ENCODE peak calls at places on chromosome 7, in ten cellular contexts. One of them, this sample, is unnamed.

GRCh38 chr7:37633048-37633447 is 50.5 kb upstream of the GPR141 start:
- DNase-seq in lower leg skin: no peak
- DNase-seq in fibroblast of pulmonary artery: no peak
- DNase-seq in cardiac muscle cell: no peak
- DNase-seq in body of pancreas: no peak
- DNase-seq in thyroid gland: no peak
- DNase-seq in pancreas: no peak
- DNase-seq in fibroblast of lung: no peak
- DNase-seq in epithelial cell of esophagus: no peak
- DNase-seq in gastrocnemius medialis: no peak
- DNase-seq in this sample: no peak

GRCh38 chr7:5646846-5647245 is 134.6 kb downstream of the RNF216 start:
- DNase-seq in lower leg skin: no peak
- DNase-seq in fibroblast of pulmonary artery: peak
- DNase-seq in cardiac muscle cell: peak
- DNase-seq in body of pancreas: no peak
- DNase-seq in thyroid gland: no peak
- DNase-seq in pancreas: no peak
- DNase-seq in fibroblast of lung: peak
- DNase-seq in epithelial cell of esophagus: peak
- DNase-seq in gastrocnemius medialis: no peak
- DNase-seq in this sample: no peak

GRCh38 chr7:157601530-157601929 is 264.7 kb downstream of the DNAJB6 start:
- DNase-seq in lower leg skin: no peak
- DNase-seq in fibroblast of pulmonary artery: no peak
- DNase-seq in cardiac muscle cell: no peak
- DNase-seq in body of pancreas: no peak
- DNase-seq in thyroid gland: no peak
- DNase-seq in pancreas: no peak
- DNase-seq in fibroblast of lung: peak
- DNase-seq in epithelial cell of esophagus: no peak
- DNase-seq in gastrocnemius medialis: no peak
- DNase-seq in this sample: no peak

GRCh38 chr7:110065112-110065511 is 1025.8 kb upstream of the LRRN3 start:
- DNase-seq in lower leg skin: no peak
- DNase-seq in fibroblast of pulmonary artery: no peak
- DNase-seq in cardiac muscle cell: no peak
- DNase-seq in body of pancreas: no peak
- DNase-seq in thyroid gland: no peak
- DNase-seq in pancreas: no peak
- DNase-seq in fibroblast of lung: no peak
- DNase-seq in epithelial cell of esophagus: no peak
- DNase-seq in gastrocnemius medialis: no peak
- DNase-seq in this sample: no peak

GRCh38 chr7:135994466-135995205 is 17.5 kb upstream of the MTPN start:
- DNase-seq in lower leg skin: no peak
- DNase-seq in fibroblast of pulmonary artery: peak
- DNase-seq in cardiac muscle cell: peak
- DNase-seq in body of pancreas: no peak
- DNase-seq in thyroid gland: no peak
- DNase-seq in pancreas: no peak
- DNase-seq in fibroblast of lung: peak
- DNase-seq in epithelial cell of esophagus: peak
- DNase-seq in gastrocnemius medialis: no peak
- DNase-seq in this sample: no peak

GRCh38 chr7:104929921-104930320 is 84.1 kb upstream of the KMT2E start:
- DNase-seq in lower leg skin: no peak
- DNase-seq in fibroblast of pulmonary artery: peak
- DNase-seq in cardiac muscle cell: no peak
- DNase-seq in body of pancreas: no peak
- DNase-seq in thyroid gland: no peak
- DNase-seq in pancreas: no peak
- DNase-seq in fibroblast of lung: no peak
- DNase-seq in epithelial cell of esophagus: peak
- DNase-seq in gastrocnemius medialis: no peak
- DNase-seq in this sample: no peak

GRCh38 chr7:102897211-102897621 is 15.6 kb upstream of the LRRC17 start:
- DNase-seq in lower leg skin: no peak
- DNase-seq in fibroblast of pulmonary artery: no peak
- DNase-seq in cardiac muscle cell: no peak
- DNase-seq in body of pancreas: no peak
- DNase-seq in thyroid gland: no peak
- DNase-seq in pancreas: no peak
- DNase-seq in fibroblast of lung: no peak
- DNase-seq in epithelial cell of esophagus: peak
- DNase-seq in gastrocnemius medialis: no peak
- DNase-seq in this sample: no peak

GRCh38 chr7:99624487-99624886 is 7.7 kb downstream of the ZSCAN25 start:
- DNase-seq in lower leg skin: no peak
- DNase-seq in fibroblast of pulmonary artery: no peak
- DNase-seq in cardiac muscle cell: no peak
- DNase-seq in body of pancreas: no peak
- DNase-seq in thyroid gland: no peak
- DNase-seq in pancreas: no peak
- DNase-seq in fibroblast of lung: no peak
- DNase-seq in epithelial cell of esophagus: no peak
- DNase-seq in gastrocnemius medialis: no peak
- DNase-seq in this sample: no peak

GRCh38 chr7:124765401-124766352 is at the start of gene GPR37:
- DNase-seq in lower leg skin: peak
- DNase-seq in fibroblast of pulmonary artery: peak
- DNase-seq in cardiac muscle cell: peak
- DNase-seq in body of pancreas: peak
- DNase-seq in thyroid gland: peak
- DNase-seq in pancreas: peak
- DNase-seq in fibroblast of lung: peak
- DNase-seq in epithelial cell of esophagus: peak
- DNase-seq in gastrocnemius medialis: no peak
- DNase-seq in this sample: peak

GRCh38 chr7:47249361-47249760 is 332.6 kb downstream of the TNS3 start:
- DNase-seq in lower leg skin: no peak
- DNase-seq in fibroblast of pulmonary artery: peak
- DNase-seq in cardiac muscle cell: peak
- DNase-seq in body of pancreas: no peak
- DNase-seq in thyroid gland: no peak
- DNase-seq in pancreas: no peak
- DNase-seq in fibroblast of lung: no peak
- DNase-seq in epithelial cell of esophagus: no peak
- DNase-seq in gastrocnemius medialis: no peak
- DNase-seq in this sample: no peak

GRCh38 chr7:43362652-43363428 is 220.1 kb upstream of the STK17A start:
- DNase-seq in lower leg skin: peak
- DNase-seq in fibroblast of pulmonary artery: peak
- DNase-seq in cardiac muscle cell: peak
- DNase-seq in body of pancreas: peak
- DNase-seq in thyroid gland: peak
- DNase-seq in pancreas: peak
- DNase-seq in fibroblast of lung: no peak
- DNase-seq in epithelial cell of esophagus: peak
- DNase-seq in gastrocnemius medialis: no peak
- DNase-seq in this sample: peak

GRCh38 chr7:37908221-37908788 is 8.3 kb downstream of the SFRP4 start:
- DNase-seq in lower leg skin: no peak
- DNase-seq in fibroblast of pulmonary artery: peak
- DNase-seq in cardiac muscle cell: peak
- DNase-seq in body of pancreas: no peak
- DNase-seq in thyroid gland: no peak
- DNase-seq in pancreas: no peak
- DNase-seq in fibroblast of lung: peak
- DNase-seq in epithelial cell of esophagus: no peak
- DNase-seq in gastrocnemius medialis: no peak
- DNase-seq in this sample: no peak

GRCh38 chr7:158473238-158473637 is 114.4 kb downstream of the PTPRN2 start:
- DNase-seq in lower leg skin: no peak
- DNase-seq in fibroblast of pulmonary artery: no peak
- DNase-seq in cardiac muscle cell: no peak
- DNase-seq in body of pancreas: no peak
- DNase-seq in thyroid gland: no peak
- DNase-seq in pancreas: no peak
- DNase-seq in fibroblast of lung: no peak
- DNase-seq in epithelial cell of esophagus: no peak
- DNase-seq in gastrocnemius medialis: no peak
- DNase-seq in this sample: no peak

GRCh38 chr7:24905996-24906770 is 73.8 kb downstream of the OSBPL3 start:
- DNase-seq in lower leg skin: no peak
- DNase-seq in fibroblast of pulmonary artery: no peak
- DNase-seq in cardiac muscle cell: no peak
- DNase-seq in body of pancreas: no peak
- DNase-seq in thyroid gland: no peak
- DNase-seq in pancreas: no peak
- DNase-seq in fibroblast of lung: peak
- DNase-seq in epithelial cell of esophagus: peak
- DNase-seq in gastrocnemius medialis: no peak
- DNase-seq in this sample: no peak
- TF ChIP-seq CTCF in lower leg skin: no peak
- TF ChIP-seq CTCF in fibroblast of pulmonary artery: no peak
- TF ChIP-seq CTCF in cardiac muscle cell: no peak
- TF ChIP-seq CTCF in body of pancreas: no peak
- TF ChIP-seq CTCF in thyroid gland: no peak
- TF ChIP-seq CTCF in pancreas: no peak
- TF ChIP-seq CTCF in fibroblast of lung: no peak
- TF ChIP-seq CTCF in epithelial cell of esophagus: no peak
- TF ChIP-seq CTCF in gastrocnemius medialis: no peak
- TF ChIP-seq CTCF in this sample: no peak

DNA sequence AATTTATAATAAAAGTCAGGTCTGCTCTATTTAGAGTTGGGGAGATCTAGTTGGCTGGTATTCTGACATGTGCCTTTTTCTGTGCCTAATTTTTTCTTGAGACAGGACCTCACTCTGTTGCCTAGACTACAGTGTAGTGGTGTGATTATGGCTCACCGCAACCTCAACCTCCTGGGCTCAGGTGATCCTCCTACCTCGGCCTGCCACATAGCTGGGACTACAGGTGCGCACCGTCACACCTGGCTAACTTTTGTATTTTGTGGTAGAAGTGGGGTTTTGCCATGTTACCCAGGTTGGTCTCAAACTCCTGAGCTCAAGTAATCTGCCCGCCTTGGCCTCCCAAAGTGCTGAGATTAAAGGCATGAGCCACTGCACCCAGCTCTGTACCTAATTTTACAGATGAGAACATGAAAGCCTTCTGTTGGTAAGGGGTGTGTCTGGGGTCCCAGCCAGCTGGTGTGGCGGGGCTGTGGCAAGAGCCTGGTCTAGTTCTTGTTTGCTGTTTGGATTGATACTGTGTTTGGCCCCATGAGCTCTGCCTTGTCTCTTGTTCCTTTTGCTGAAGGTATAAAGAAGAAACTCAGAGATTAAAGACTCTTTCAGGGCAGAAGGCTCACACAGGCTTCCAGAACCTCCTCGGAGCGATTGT is 31.4 kb downstream of the POR start:
- DNase-seq in lower leg skin: no peak
- DNase-seq in fibroblast of pulmonary artery: no peak
- DNase-seq in cardiac muscle cell: no peak
- DNase-seq in body of pancreas: no peak
- DNase-seq in thyroid gland: peak
- DNase-seq in pancreas: no peak
- DNase-seq in fibroblast of lung: no peak
- DNase-seq in epithelial cell of esophagus: no peak
- DNase-seq in gastrocnemius medialis: no peak
- DNase-seq in this sample: no peak
- H3K4me3 ChIP-seq in lower leg skin: no peak
- H3K4me3 ChIP-seq in fibroblast of pulmonary artery: no peak
- H3K4me3 ChIP-seq in cardiac muscle cell: no peak
- H3K4me3 ChIP-seq in body of pancreas: no peak
- H3K4me3 ChIP-seq in thyroid gland: no peak
- H3K4me3 ChIP-seq in pancreas: no peak
- H3K4me3 ChIP-seq in fibroblast of lung: no peak
- H3K4me3 ChIP-seq in epithelial cell of esophagus: no peak
- H3K4me3 ChIP-seq in gastrocnemius medialis: no peak
- H3K4me3 ChIP-seq in this sample: no peak

GRCh38 chr7:130099331-130099730 is 29.0 kb downstream of the KLHDC10 start:
- DNase-seq in lower leg skin: no peak
- DNase-seq in fibroblast of pulmonary artery: no peak
- DNase-seq in cardiac muscle cell: no peak
- DNase-seq in body of pancreas: no peak
- DNase-seq in thyroid gland: no peak
- DNase-seq in pancreas: no peak
- DNase-seq in fibroblast of lung: no peak
- DNase-seq in epithelial cell of esophagus: peak
- DNase-seq in gastrocnemius medialis: no peak
- DNase-seq in this sample: no peak

GRCh38 chr7:130095812-130096211 is 25.5 kb downstream of the KLHDC10 start:
- DNase-seq in lower leg skin: no peak
- DNase-seq in fibroblast of pulmonary artery: no peak
- DNase-seq in cardiac muscle cell: no peak
- DNase-seq in body of pancreas: no peak
- DNase-seq in thyroid gland: no peak
- DNase-seq in pancreas: no peak
- DNase-seq in fibroblast of lung: peak
- DNase-seq in epithelial cell of esophagus: peak
- DNase-seq in gastrocnemius medialis: no peak
- DNase-seq in this sample: no peak

GRCh38 chr7:130091999-130092398 is 21.7 kb downstream of the KLHDC10 start:
- DNase-seq in lower leg skin: no peak
- DNase-seq in fibroblast of pulmonary artery: no peak
- DNase-seq in cardiac muscle cell: no peak
- DNase-seq in body of pancreas: no peak
- DNase-seq in thyroid gland: no peak
- DNase-seq in pancreas: no peak
- DNase-seq in fibroblast of lung: no peak
- DNase-seq in epithelial cell of esophagus: no peak
- DNase-seq in gastrocnemius medialis: no peak
- DNase-seq in this sample: no peak

GRCh38 chr7:130092598-130092997 is 22.3 kb downstream of the KLHDC10 start:
- DNase-seq in lower leg skin: no peak
- DNase-seq in fibroblast of pulmonary artery: no peak
- DNase-seq in cardiac muscle cell: no peak
- DNase-seq in body of pancreas: no peak
- DNase-seq in thyroid gland: no peak
- DNase-seq in pancreas: no peak
- DNase-seq in fibroblast of lung: no peak
- DNase-seq in epithelial cell of esophagus: no peak
- DNase-seq in gastrocnemius medialis: no peak
- DNase-seq in this sample: no peak

GRCh38 chr7:130096243-130096827 is 26.0 kb downstream of the KLHDC10 start:
- DNase-seq in lower leg skin: no peak
- DNase-seq in fibroblast of pulmonary artery: peak
- DNase-seq in cardiac muscle cell: no peak
- DNase-seq in body of pancreas: no peak
- DNase-seq in thyroid gland: no peak
- DNase-seq in pancreas: no peak
- DNase-seq in fibroblast of lung: no peak
- DNase-seq in epithelial cell of esophagus: no peak
- DNase-seq in gastrocnemius medialis: no peak
- DNase-seq in this sample: no peak
- TF ChIP-seq CTCF in lower leg skin: no peak
- TF ChIP-seq CTCF in fibroblast of pulmonary artery: peak
- TF ChIP-seq CTCF in cardiac muscle cell: peak
- TF ChIP-seq CTCF in body of pancreas: peak
- TF ChIP-seq CTCF in thyroid gland: peak
- TF ChIP-seq CTCF in pancreas: no peak
- TF ChIP-seq CTCF in fibroblast of lung: peak
- TF ChIP-seq CTCF in epithelial cell of esophagus: no peak
- TF ChIP-seq CTCF in gastrocnemius medialis: no peak
- TF ChIP-seq CTCF in this sample: peak

DNA sequence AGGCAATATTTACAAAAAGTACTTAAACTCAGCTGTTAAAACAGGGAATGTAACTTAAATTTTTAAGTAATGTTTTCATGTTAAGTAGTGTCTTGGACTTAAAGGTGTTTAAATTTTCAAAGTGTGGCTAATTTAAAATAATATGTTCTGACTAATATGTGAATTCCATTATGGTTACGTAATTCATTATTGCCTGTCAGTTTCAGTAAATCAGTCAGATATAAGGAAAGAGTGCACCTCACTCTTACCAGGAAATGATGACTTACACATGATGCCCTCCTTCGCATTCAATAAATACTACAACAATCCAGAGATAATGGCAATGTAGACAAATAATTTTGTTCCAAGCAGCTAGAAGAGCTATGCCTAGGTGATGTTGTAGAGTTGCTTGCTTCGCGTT is 69.0 kb upstream of the WNT16 start:
- DNase-seq in lower leg skin: no peak
- DNase-seq in fibroblast of pulmonary artery: peak
- DNase-seq in cardiac muscle cell: no peak
- DNase-seq in body of pancreas: no peak
- DNase-seq in thyroid gland: no peak
- DNase-seq in pancreas: no peak
- DNase-seq in fibroblast of lung: no peak
- DNase-seq in epithelial cell of esophagus: peak
- DNase-seq in gastrocnemius medialis: no peak
- DNase-seq in this sample: no peak
- H3K4me3 ChIP-seq in lower leg skin: no peak
- H3K4me3 ChIP-seq in fibroblast of pulmonary artery: no peak
- H3K4me3 ChIP-seq in cardiac muscle cell: no peak
- H3K4me3 ChIP-seq in body of pancreas: no peak
- H3K4me3 ChIP-seq in thyroid gland: no peak
- H3K4me3 ChIP-seq in pancreas: no peak
- H3K4me3 ChIP-seq in fibroblast of lung: no peak
- H3K4me3 ChIP-seq in epithelial cell of esophagus: no peak
- H3K4me3 ChIP-seq in gastrocnemius medialis: no peak
- H3K4me3 ChIP-seq in this sample: no peak